ENCODE peak calls at places on chromosomes 4 and X, in five cellular contexts. O, B, M, P and E are unnamed samples.

GRCh38 chrX:38929966-38930421 is 128.7 kb downstream of the MID1IP1 start:
- DNase-seq in B (peak; percentile 10), O (no peak), P (peak; percentile 70), M (no peak), E (no peak)

GRCh38 chr4:183912585-183912984 is 7.5 kb downstream of the STOX2 start:
- DNase-seq in P (no peak), B (no peak), O (no peak), M (no peak), E (no peak)

GRCh38 chr4:2412885-2413716 is 5.3 kb downstream of the ZFYVE28 start:
- DNase-seq in M (no peak), P (peak; percentile 88), B (peak; percentile 83), O (peak; percentile 93), E (peak; percentile 93)

GRCh38 chr4:1512081-1512737 is 106.0 kb upstream of the NKX1-1 start:
- DNase-seq in M (no peak), O (peak; percentile 69), B (no peak), P (no peak), E (peak; percentile 54)

GRCh38 chrX:44415639-44416386 is 72.3 kb upstream of the EFHC2 start:
- DNase-seq in P (no peak), B (no peak), M (no peak), O (no peak), E (no peak)

GRCh38 chrX:132685276-132685675 is 196.4 kb upstream of the MBNL3 start:
- DNase-seq in B (no peak), P (no peak), O (no peak), M (no peak), E (no peak)

GRCh38 chr4:180296036-180296599 is 1947.1 kb upstream of the TENM3 start:
- DNase-seq in B (no peak), O (no peak), P (no peak), M (no peak), E (no peak)

GRCh38 chr4:91936301-91936700 is 367.5 kb upstream of the GRID2 start:
- DNase-seq in B (peak; percentile 17), O (no peak), P (no peak), M (no peak), E (no peak)

GRCh38 chrX:74537011-74537390 is 77.4 kb downstream of the RLIM start:
- DNase-seq in B (peak; percentile 68), M (no peak), O (no peak), P (no peak), E (no peak)

GRCh38 chr4:82599336-82599735 is 37.5 kb upstream of the TMEM150C start:
- DNase-seq in M (no peak), P (no peak), B (no peak), O (no peak), E (no peak)

GRCh38 chr4:113106076-113106475 is 56.6 kb downstream of the ANK2 start:
- DNase-seq in O (no peak), P (peak; percentile 63), M (no peak), B (peak; percentile 41), E (no peak)

GRCh38 chr4:7435411-7436095 is 823 bp upstream of the PSAPL1 start:
- DNase-seq in M (no peak), P (no peak), B (no peak), O (no peak), E (no peak)

GRCh38 chr4:1310031-1310795 is 20.5 kb downstream of the MAEA start:
- DNase-seq in O (peak; percentile 67), M (no peak), B (peak; percentile 45), P (no peak), E (peak; percentile 72)

GRCh38 chrX:109384569-109385174 is 97.2 kb downstream of the GUCY2F start:
- DNase-seq in M (no peak), B (peak; percentile 34), O (no peak), P (peak; percentile 21), E (no peak)